ENCODE peak calls at places on chromosomes 11 and 22, in seven cellular contexts. O is retinal pigment epithelial cell, Y is upper lobe of left lung, Z is PC-9, M is left ventricle myocardium inferior, A is DND-41, L is tibial artery. R is an unnamed sample.

GRCh38 chr11:61162092-61162935 is 1.1 kb upstream of the VPS37C start:
- DNase-seq in M (no peak), O (peak), A (no peak), Z (no peak), L (no peak), Y (no peak), R (no peak)

GRCh38 chr11:19428206-19429001 is 187.7 kb upstream of the E2F8 start:
- DNase-seq in Z (no peak), O (no peak), A (no peak), L (no peak), Y (no peak), M (no peak), R (no peak)

GRCh38 chr22:28711820-28712777 is 29.5 kb downstream of the CHEK2 start:
- DNase-seq in Y (no peak), M (no peak), O (peak), L (peak), Z (no peak), A (no peak), R (no peak)

GRCh38 chr11:44066732-44067131 is 662 bp downstream of the ACCS start:
- DNase-seq in L (no peak), A (no peak), M (no peak), O (peak), Y (no peak), Z (no peak), R (no peak)

GRCh38 chr11:115724709-115725108 is 220.5 kb upstream of the CADM1 start:
- DNase-seq in A (no peak), M (no peak), O (no peak), L (no peak), Y (no peak), Z (no peak), R (no peak)

GRCh38 chr11:34331736-34332135 is 26.1 kb downstream of the ABTB2 start:
- DNase-seq in O (no peak), L (no peak), Y (no peak), Z (no peak), M (no peak), A (no peak), R (no peak)

GRCh38 chr11:117874253-117874909 is 2.1 kb downstream of the FXYD6 start:
- DNase-seq in Y (no peak), M (no peak), O (no peak), A (no peak), L (no peak), Z (no peak), R (no peak)

GRCh38 chr11:16911186-16911585 is 103.0 kb downstream of the PLEKHA7 start:
- DNase-seq in Y (no peak), Z (no peak), O (no peak), L (no peak), M (no peak), A (no peak), R (no peak)

GRCh38 chr11:128898580-128899344 is 7.6 kb downstream of the KCNJ5 start:
- DNase-seq in O (no peak), Y (no peak), M (no peak), L (no peak), Z (peak), A (no peak), R (no peak)

GRCh38 chr11:19164881-19165280 is 36.9 kb downstream of the CSRP3 start:
- DNase-seq in M (no peak), Z (no peak), O (no peak), A (no peak), L (no peak), Y (no peak), R (no peak)

GRCh38 chr11:63277345-63277943 is 34.0 kb upstream of the SLC22A25 start:
- DNase-seq in L (no peak), M (no peak), Y (no peak), A (no peak), O (no peak), Z (no peak), R (no peak)

GRCh38 chr11:63273685-63274084 is 30.3 kb upstream of the SLC22A25 start:
- DNase-seq in A (no peak), Y (no peak), O (no peak), Z (no peak), M (no peak), L (no peak), R (no peak)

DNA sequence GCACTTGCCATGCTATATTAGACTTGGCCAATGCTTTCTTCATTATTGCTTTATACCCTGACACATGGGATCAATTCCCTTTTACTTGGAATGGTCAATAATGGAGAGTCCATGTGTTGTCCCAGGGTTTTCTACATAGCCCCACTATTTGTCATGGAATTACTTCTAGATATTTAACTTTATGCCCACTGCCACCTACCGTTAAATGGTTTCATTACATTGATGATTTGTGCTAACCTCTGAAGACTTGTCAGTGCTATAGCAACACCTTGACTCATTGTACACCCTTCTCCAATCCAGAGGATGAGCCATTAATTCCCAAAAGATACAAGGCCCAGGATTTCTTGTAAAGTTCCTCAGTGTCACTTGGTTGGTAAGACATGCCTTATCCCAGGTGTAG is 31.4 kb upstream of the SLC22A25 start:
- DNase-seq in L (no peak), Y (no peak), M (no peak), A (no peak), Z (no peak), O (no peak), R (no peak)
- TF ChIP-seq CTCF in L (no peak), Y (no peak), M (no peak), A (no peak), Z (peak), O (no peak), R (no peak)

GRCh38 chr22:30167734-30168133 is 78.8 kb downstream of the LIF start:
- DNase-seq in M (no peak), L (no peak), A (no peak), O (no peak), Y (no peak), Z (no peak), R (no peak)

GRCh38 chr22:30170126-30170525 is 76.4 kb downstream of the LIF start:
- DNase-seq in A (peak), Y (no peak), O (no peak), Z (no peak), M (no peak), L (no peak), R (no peak)

GRCh38 chr22:30169002-30169401 is 77.6 kb downstream of the LIF start:
- DNase-seq in A (peak), Y (no peak), O (no peak), Z (no peak), L (no peak), M (no peak), R (no peak)

GRCh38 chr22:30167327-30167726 is 79.2 kb downstream of the LIF start:
- DNase-seq in Z (no peak), A (no peak), M (no peak), O (no peak), Y (no peak), L (no peak), R (no peak)
- TF ChIP-seq CTCF in Z (no peak), A (no peak), M (no peak), O (no peak), Y (no peak), L (no peak), R (no peak)

GRCh38 chr11:120612363-120613263 is 101.1 kb downstream of the GRIK4 start:
- DNase-seq in Y (no peak), M (peak), O (peak), Z (no peak), L (no peak), A (no peak), R (no peak)
- TF ChIP-seq CTCF in Y (no peak), M (no peak), O (no peak), Z (no peak), L (no peak), A (no peak), R (no peak)

DNA sequence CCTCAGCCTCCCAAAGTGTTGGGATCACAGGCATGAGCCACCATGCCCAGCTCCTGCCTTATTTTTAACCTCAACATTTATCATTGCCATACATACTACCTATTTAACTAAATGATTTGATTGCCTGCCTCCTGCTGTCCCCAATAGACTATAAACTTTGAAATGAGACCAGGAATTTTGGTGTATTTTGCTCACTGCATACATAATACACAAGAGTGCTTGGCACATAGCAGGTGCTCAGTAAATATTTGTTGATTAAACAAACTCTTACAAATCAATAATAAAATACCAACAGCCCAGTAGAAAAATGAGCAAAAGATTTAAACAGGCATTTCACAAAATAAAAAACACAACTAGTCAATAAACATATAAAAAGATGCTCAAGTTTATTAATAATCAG is 49.5 kb upstream of the PHF21A start:
- DNase-seq in O (no peak), A (no peak), M (no peak), Z (no peak), L (no peak), Y (no peak), R (no peak)
- TF ChIP-seq CTCF in O (no peak), A (no peak), M (no peak), Z (no peak), L (no peak), Y (no peak), R (no peak)

GRCh38 chr11:68892576-68892975 is 11.1 kb downstream of the MRPL21 start:
- DNase-seq in A (no peak), L (no peak), Z (no peak), M (no peak), O (no peak), Y (peak), R (no peak)
- TF ChIP-seq CTCF in A (no peak), L (no peak), Z (no peak), M (no peak), O (no peak), Y (no peak), R (no peak)

GRCh38 chr11:7572001-7572712 is 58.4 kb downstream of the PPFIBP2 start:
- DNase-seq in A (no peak), M (no peak), L (no peak), Y (no peak), Z (peak), O (no peak), R (no peak)
- TF ChIP-seq CTCF in A (no peak), M (peak), L (no peak), Y (no peak), Z (peak), O (no peak), R (no peak)

GRCh38 chr11:24509114-24509513 is 12.3 kb downstream of the LUZP2 start:
- DNase-seq in O (no peak), Y (no peak), A (no peak), M (no peak), Z (no peak), L (no peak), R (no peak)
- TF ChIP-seq CTCF in O (peak), Y (no peak), A (no peak), M (no peak), Z (no peak), L (no peak), R (no peak)

GRCh38 chr11:3906166-3906565 is 50.7 kb downstream of the STIM1 start:
- DNase-seq in L (no peak), A (no peak), Y (no peak), M (no peak), Z (no peak), O (no peak), R (no peak)
- TF ChIP-seq CTCF in L (no peak), A (no peak), Y (no peak), M (no peak), Z (no peak), O (no peak), R (no peak)